ENCODE peak calls at places on chromosomes 3 and 15, in seven cellular contexts. A is neuronal stem cell; M is CD4-positive, CD25-positive, alpha-beta regulatory T cell; W is uterus; L is OCI-LY7; I is transverse colon; Y is upper lobe of right lung. E is an unnamed sample.

GRCh38 chr3:29072626-29073025 is 208.2 kb upstream of the RBMS3 start:
- DNase-seq in Y (no peak), A (no peak), M (no peak), I (no peak), W (no peak), L (no peak), E (no peak)

GRCh38 chr15:25059698-25060471 is 105.1 kb downstream of the SNRPN start:
- DNase-seq in L (no peak), Y (peak), W (peak), M (no peak), I (no peak), A (no peak), E (peak)

GRCh38 chr15:29682781-29683180 is 139.5 kb downstream of the TJP1 start:
- DNase-seq in A (no peak), L (no peak), W (no peak), Y (no peak), I (no peak), M (no peak), E (no peak)

GRCh38 chr3:160005004-160005403 is 16.4 kb downstream of the IL12A start:
- DNase-seq in W (no peak), A (no peak), M (no peak), Y (no peak), I (no peak), L (no peak), E (no peak)

GRCh38 chr3:14267976-14268375 is 89.4 kb downstream of the LSM3 start:
- DNase-seq in M (no peak), W (no peak), A (no peak), I (no peak), Y (no peak), L (no peak), E (no peak)

GRCh38 chr3:151276038-151277027 is 2.0 kb downstream of the P2RY14 start:
- DNase-seq in L (peak), M (peak), A (no peak), I (no peak), W (no peak), Y (no peak), E (no peak)

GRCh38 chr15:70892002-70892911 is at the start of the genes LRRC49 and THAP10:
- DNase-seq in A (peak), I (peak), Y (peak), L (peak), M (peak), W (peak), E (peak)

GRCh38 chr3:16888785-16889607 is 4.2 kb downstream of the PLCL2 start:
- DNase-seq in Y (no peak), I (no peak), L (peak), A (no peak), M (peak), W (no peak), E (no peak)

GRCh38 chr3:182309120-182309519 is 484.2 kb upstream of the ATP11B start:
- DNase-seq in L (peak), Y (no peak), I (no peak), M (no peak), W (no peak), A (no peak), E (no peak)

GRCh38 chr3:41997702-41998551 is 36.0 kb upstream of the ULK4 start:
- DNase-seq in I (no peak), L (no peak), Y (no peak), W (no peak), A (no peak), M (no peak), E (no peak)

GRCh38 chr15:29090617-29091466 is 178.8 kb downstream of the NSMCE3 start:
- DNase-seq in I (no peak), M (peak), A (no peak), Y (no peak), W (no peak), L (peak), E (peak)

GRCh38 chr3:148625145-148625736 is 72.5 kb upstream of the AGTR1 start:
- DNase-seq in A (no peak), L (no peak), M (no peak), I (no peak), Y (no peak), W (no peak), E (no peak)

GRCh38 chr15:44662478-44663409 is 718 bp downstream of the SPG11 start:
- DNase-seq in Y (peak), L (peak), I (peak), A (no peak), W (peak), M (peak), E (peak)

DNA sequence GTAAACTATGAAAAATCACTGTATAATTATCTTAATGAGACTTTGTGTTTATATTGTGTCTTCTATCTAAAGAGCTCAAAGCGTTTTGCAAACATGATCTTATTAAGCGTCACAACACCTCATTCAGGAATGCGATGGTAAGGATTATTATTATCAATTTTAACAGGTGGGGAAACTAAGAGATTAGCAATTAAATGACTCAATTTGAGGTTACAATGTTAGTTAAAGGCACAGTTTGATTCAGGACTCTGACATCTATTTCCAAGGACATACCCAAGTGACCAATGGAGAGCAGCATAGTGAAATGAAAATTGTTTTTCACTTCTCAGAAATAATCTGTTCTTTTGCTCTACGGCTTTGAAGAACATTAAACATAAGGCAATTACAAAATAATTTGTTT is 74.6 kb downstream of the FMN1 start:
- DNase-seq in A (no peak), Y (no peak), I (no peak), L (no peak), W (no peak), M (no peak), E (no peak)
- H3K27ac ChIP-seq in A (no peak), Y (no peak), I (no peak), L (no peak), W (no peak), M (no peak), E (no peak)

GRCh38 chr3:123546133-123546755 is 38.6 kb downstream of the HACD2 start:
- DNase-seq in I (no peak), A (no peak), L (no peak), W (no peak), Y (no peak), M (no peak), E (no peak)
- H3K27ac ChIP-seq in I (peak), A (no peak), L (no peak), W (no peak), Y (no peak), M (no peak), E (peak)

DNA sequence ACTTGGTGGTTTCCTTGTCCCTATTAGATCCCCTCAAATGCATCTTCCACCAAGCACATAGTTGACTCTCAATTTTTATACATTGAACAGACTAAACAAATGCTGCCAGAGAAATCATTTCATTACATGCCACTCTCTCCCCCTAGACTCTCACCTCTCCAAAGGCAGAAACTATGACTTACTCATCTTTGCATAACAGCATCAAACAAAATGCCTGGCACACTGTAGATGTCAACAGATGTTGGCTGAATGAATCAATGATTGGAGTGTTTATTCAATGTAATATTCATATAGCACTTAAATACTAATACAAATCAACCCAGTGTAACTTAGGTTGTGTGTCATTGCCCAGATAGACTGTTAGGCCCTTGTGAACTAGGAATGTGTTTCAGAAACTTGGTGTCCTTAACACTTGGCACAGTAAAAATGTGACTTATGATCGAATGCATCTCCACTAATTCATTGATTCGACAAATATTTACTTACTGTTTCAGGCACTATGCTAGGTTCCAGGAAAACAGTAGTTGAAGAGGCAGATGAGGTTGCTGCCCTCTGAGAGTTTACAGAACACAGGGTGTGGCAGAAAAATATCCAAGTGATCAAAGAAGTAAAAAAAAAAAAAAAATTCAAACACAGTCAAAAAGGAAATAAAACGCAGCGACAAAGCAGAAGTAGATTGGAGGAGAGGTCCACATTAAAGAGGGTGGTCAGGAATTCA is 188.5 kb upstream of the LRRN1 start:
- DNase-seq in L (no peak), A (no peak), W (no peak), I (no peak), Y (no peak), M (no peak), E (no peak)
- H3K27ac ChIP-seq in L (no peak), A (no peak), W (no peak), I (no peak), Y (no peak), M (no peak), E (no peak)

DNA sequence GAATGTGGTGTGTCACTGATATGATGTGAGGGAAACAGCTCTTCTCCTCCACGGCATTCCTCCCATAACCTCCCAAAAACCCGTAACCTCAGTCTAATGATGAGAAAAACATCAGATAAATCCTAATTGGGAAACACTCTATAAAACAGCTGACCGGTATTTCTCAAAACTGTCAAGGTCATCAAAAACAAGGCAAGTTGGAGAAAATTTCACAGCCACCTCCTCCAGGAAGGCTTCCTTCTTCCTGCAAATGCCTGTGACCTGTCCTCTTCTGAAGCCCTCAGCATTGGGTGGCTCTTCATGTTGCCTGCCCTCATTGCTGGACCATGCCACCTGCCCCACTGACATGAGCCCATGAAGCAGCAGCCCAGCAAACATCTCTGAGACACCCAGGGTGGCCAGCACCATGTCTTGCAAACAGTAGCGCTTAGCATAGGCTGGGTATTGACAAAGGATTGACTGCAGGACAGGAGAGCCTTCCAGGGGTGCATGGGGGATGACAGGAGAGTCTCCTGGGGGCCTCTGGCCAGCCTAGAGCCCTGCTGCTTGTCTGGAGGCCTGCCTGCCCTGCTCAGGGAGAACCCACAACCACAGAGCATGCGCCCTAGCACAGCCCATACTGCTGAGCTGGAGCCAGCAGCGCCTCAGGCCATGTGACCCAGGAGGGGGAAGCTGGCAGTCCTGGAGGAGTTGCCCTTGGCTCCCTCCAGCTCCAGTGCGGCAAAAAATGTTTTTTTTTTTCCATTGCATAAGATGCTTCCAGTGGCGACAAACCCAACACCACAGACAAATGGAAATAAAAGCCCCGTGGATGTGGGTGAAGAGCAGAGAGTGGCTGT is 49.7 kb downstream of the XXYLT1 start:
- DNase-seq in I (no peak), A (no peak), M (no peak), L (no peak), Y (peak), W (peak), E (no peak)
- H3K27ac ChIP-seq in I (peak), A (no peak), M (no peak), L (no peak), Y (no peak), W (peak), E (no peak)

GRCh38 chr3:117696871-117697270 is 987.3 kb downstream of the TUSC7 start:
- DNase-seq in Y (no peak), I (no peak), L (no peak), A (peak), M (no peak), W (no peak), E (no peak)

GRCh38 chr3:117695871-117696270 is 986.3 kb downstream of the TUSC7 start:
- DNase-seq in Y (no peak), W (no peak), I (no peak), L (no peak), A (no peak), M (no peak), E (no peak)

GRCh38 chr3:117688583-117688982 is 979.0 kb downstream of the TUSC7 start:
- DNase-seq in I (no peak), Y (no peak), A (no peak), W (no peak), L (no peak), M (no peak), E (no peak)

GRCh38 chr3:117695321-117695720 is 985.7 kb downstream of the TUSC7 start:
- DNase-seq in A (no peak), W (no peak), Y (no peak), L (no peak), M (no peak), I (no peak), E (no peak)

DNA sequence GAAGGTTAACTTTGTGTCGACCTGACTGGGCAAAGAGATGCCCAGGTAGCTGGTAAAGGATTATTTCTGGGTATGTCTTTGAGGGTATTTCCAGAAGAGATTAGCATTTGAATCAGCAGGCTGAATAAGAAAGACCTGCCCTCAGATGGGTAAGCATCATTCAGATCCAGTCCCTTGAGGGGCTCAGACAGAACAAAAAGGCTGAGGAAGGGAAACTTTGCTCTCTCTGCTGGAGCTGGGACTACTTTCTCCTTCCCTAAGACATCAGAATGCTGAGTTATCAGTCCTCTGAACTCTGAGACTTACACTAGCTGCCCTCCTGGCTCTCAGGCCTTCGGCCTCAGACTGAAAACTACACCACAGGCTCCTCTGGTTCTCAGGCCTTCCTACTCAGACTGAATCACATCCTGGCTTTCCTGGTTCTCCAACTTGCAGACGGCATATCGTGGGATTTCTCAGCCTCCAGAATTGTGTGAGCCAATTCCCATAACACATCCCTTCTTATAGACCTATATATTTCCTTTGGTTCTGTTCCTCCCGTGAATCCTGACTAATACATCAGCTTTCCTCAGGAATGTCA is 982.9 kb downstream of the TUSC7 start:
- DNase-seq in L (no peak), M (no peak), W (no peak), I (no peak), Y (no peak), A (no peak), E (no peak)
- H3K27ac ChIP-seq in L (no peak), M (no peak), W (no peak), I (no peak), Y (no peak), A (peak), E (no peak)

DNA sequence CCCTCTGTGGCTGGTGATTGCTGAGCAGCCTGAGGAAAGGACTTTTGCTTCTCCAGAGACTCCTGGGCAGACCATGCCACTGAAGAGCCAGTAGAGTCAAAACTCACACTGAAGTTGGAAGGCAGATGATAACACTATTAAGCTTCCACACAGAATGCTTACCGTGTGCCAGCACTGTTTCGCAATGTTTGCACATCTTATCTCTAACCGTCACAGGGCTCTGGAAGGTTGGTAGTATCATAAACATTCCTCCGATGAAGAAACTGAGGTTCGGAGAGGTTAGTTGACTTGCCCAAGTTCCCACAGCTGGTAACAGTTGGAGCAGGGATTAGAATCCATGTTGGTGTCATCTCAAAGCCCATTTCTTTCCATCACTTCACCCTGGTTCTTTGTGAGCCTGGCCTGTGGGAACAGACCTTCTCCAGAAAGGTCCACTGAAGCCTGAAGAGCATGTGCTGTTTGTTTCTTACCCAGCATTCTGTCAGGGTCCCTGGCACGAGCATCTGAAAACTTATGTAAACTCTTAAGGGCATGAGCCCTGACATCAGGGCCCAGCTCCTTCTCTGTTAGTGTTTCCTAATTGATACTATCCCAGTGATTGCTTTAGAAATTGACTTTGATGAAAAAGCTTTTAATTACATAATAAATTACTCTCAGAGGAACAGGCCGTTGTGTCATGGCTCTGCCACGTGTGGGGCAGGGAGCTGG is 77.0 kb upstream of the PRR23C start:
- DNase-seq in M (no peak), A (no peak), L (no peak), I (peak), Y (no peak), W (peak), E (no peak)
- H3K27ac ChIP-seq in M (no peak), A (no peak), L (no peak), I (peak), Y (no peak), W (no peak), E (no peak)

DNA sequence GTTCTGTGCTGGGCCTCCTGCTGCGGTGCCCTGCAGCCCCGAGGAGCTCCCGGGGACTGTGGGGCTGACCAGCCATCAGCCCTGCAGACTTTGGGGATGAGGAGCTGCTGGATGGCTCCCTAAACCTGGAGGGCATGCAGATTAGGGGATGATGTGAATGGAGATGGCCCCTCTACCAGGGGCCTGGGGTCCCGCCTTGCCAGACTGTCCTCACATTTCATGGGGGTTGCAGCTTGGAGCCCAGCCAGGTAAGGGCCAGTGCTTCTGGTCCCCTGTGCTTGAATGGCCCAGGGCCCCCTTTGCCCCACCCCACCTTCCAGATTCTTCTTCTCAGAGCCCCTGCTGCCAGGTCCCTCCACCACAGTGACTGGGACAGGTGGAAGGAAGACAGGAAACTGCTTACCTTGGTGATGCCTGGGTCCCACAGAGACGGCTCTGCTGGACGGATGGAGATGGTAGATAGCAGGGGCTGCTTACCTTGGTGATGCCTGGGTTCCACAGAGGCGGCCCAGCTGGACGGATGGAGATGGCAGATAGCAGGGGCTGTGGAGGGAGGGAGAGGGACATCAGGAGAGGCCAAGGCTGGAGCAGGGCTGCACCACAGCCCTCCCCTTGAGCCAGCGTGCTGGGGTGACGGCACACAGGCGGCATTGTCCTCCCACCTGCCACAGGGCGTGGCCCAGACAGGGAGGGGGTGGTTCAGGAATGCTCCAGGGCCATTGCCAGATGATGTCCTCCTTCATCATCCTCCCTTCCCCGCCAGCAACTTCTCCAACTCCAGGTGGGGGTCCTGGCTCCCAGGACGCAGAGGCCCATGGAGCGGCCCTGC is at the start of gene SPTBN5:
- DNase-seq in I (no peak), A (no peak), M (no peak), L (no peak), Y (no peak), W (no peak), E (peak)
- H3K27ac ChIP-seq in I (peak), A (no peak), M (peak), L (no peak), Y (peak), W (peak), E (peak)

GRCh38 chr3:124650798-124651197 is 79.5 kb upstream of the UMPS start:
- DNase-seq in M (no peak), W (no peak), A (no peak), I (no peak), L (no peak), Y (no peak), E (no peak)
- H3K27ac ChIP-seq in M (no peak), W (no peak), A (no peak), I (no peak), L (no peak), Y (no peak), E (no peak)